ENCODE peak calls at places on chromosomes 5 and 9, in six cellular contexts. U is neuronal stem cell, W is mammary epithelial cell, H is colonic mucosa, X is A549, K is cardiac muscle cell. V is an unnamed sample.

GRCh38 chr5:1499851-1500250 is 23.9 kb downstream of the LPCAT1 start:
- DNase-seq in U (no peak), W (no peak), H (no peak), X (no peak), K (no peak), V (no peak)

GRCh38 chr5:158135682-158136176 is 276.8 kb upstream of the CLINT1 start:
- DNase-seq in U (peak), W (no peak), H (no peak), X (no peak), K (no peak), V (no peak)

GRCh38 chr5:154302181-154302580 is 111.6 kb downstream of the GALNT10 start:
- DNase-seq in U (no peak), W (no peak), H (no peak), X (no peak), K (peak), V (no peak)

GRCh38 chr5:142972064-142972463 is 201.9 kb downstream of the ARHGAP26 start:
- DNase-seq in U (no peak), W (no peak), H (no peak), X (no peak), K (no peak), V (no peak)

GRCh38 chr9:16585571-16585970 is 284.9 kb downstream of the BNC2 start:
- DNase-seq in U (no peak), W (no peak), H (no peak), X (no peak), K (no peak), V (no peak)

GRCh38 chr9:111179577-111179976 is 141.3 kb upstream of the LPAR1 start:
- DNase-seq in U (no peak), W (no peak), H (peak), X (no peak), K (no peak), V (no peak)

GRCh38 chr5:157485811-157486739 is 26.1 kb downstream of the NIPAL4 start:
- DNase-seq in U (no peak), W (no peak), H (no peak), X (no peak), K (no peak), V (no peak)

GRCh38 chr5:154038241-154038603 is 488 bp downstream of the FAM114A2 start:
- DNase-seq in U (no peak), W (no peak), H (peak), X (peak), K (no peak), V (peak)

GRCh38 chr9:134983506-134984371 is 66.0 kb upstream of the FCN1 start:
- DNase-seq in U (no peak), W (no peak), H (no peak), X (no peak), K (no peak), V (no peak)

GRCh38 chr5:131545856-131546255 is 89.2 kb downstream of the RAPGEF6 start:
- DNase-seq in U (no peak), W (peak), H (no peak), X (no peak), K (no peak), V (no peak)

GRCh38 chr5:69238760-69239251 is 4.1 kb downstream of the CDK7 start:
- DNase-seq in U (no peak), W (peak), H (no peak), X (peak), K (peak), V (no peak)

GRCh38 chr5:129724647-129725046 is 23.2 kb upstream of the MINAR2 start:
- DNase-seq in U (no peak), W (no peak), H (no peak), X (no peak), K (no peak), V (no peak)

GRCh38 chr9:84338792-84339191 is 1.8 kb downstream of the SLC28A3 start:
- DNase-seq in U (no peak), W (no peak), H (peak), X (no peak), K (no peak), V (no peak)

GRCh38 chr5:113378081-113378480 is 56.7 kb downstream of the TSSK1B start:
- DNase-seq in U (no peak), W (no peak), H (no peak), X (no peak), K (peak), V (peak)

GRCh38 chr9:35518212-35518917 is 28.5 kb downstream of the RUSC2 start:
- DNase-seq in U (peak), W (peak), H (no peak), X (peak), K (peak), V (no peak)

GRCh38 chr9:112886351-112886750 is 4.3 kb downstream of the SLC46A2 start:
- DNase-seq in U (no peak), W (no peak), H (no peak), X (no peak), K (no peak), V (no peak)

GRCh38 chr9:112885324-112885723 is 5.4 kb downstream of the SLC46A2 start:
- DNase-seq in U (no peak), W (no peak), H (no peak), X (no peak), K (no peak), V (no peak)

GRCh38 chr9:112884086-112884485 is 6.6 kb downstream of the SLC46A2 start:
- DNase-seq in U (no peak), W (peak), H (no peak), X (no peak), K (peak), V (no peak)

GRCh38 chr9:112887377-112887776 is 3.3 kb downstream of the SLC46A2 start:
- DNase-seq in U (no peak), W (no peak), H (no peak), X (no peak), K (no peak), V (no peak)

GRCh38 chr9:112884721-112885120 is 6.0 kb downstream of the SLC46A2 start:
- DNase-seq in U (no peak), W (peak), H (no peak), X (no peak), K (no peak), V (no peak)
- H3K27ac ChIP-seq in U (no peak), W (no peak), H (no peak), X (no peak), K (no peak), V (no peak)

DNA sequence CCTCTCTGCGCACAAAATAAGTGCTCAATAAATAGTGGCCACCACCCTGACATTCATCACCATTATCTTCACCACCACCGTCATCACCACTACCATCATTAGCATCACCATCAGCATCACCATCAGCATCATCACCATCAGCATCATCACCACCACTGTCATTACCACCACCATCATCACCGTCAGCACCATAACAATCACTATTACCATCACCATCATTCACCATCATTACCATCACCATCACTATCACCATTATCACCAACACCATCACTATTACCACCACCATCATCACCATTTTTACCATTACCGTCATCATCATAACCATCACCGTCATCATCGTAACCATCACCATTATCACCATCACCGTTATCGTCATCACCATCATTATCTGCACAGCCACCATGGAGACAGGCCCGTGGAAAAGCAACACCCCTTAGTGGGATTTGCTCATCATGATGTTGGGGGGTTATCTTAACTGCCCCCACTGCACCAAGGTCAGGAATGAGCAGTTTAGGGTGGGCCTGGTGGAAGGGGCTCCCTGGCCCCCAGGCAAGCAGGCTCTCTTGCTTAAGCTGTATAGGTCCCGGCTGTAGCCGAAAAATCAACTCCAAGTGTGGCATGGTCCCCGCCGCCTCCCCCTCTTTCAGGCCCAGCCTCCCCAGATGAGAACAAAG is 18.1 kb downstream of the AKNA start:
- DNase-seq in U (no peak), W (no peak), H (no peak), X (no peak), K (no peak), V (no peak)
- H3K27ac ChIP-seq in U (no peak), W (no peak), H (no peak), X (no peak), K (no peak), V (peak)

GRCh38 chr5:159916841-159917761 is 819 bp downstream of the ADRA1B start:
- DNase-seq in U (no peak), W (no peak), H (no peak), X (peak), K (no peak), V (no peak)
- H3K27ac ChIP-seq in U (no peak), W (no peak), H (no peak), X (peak), K (no peak), V (no peak)

DNA sequence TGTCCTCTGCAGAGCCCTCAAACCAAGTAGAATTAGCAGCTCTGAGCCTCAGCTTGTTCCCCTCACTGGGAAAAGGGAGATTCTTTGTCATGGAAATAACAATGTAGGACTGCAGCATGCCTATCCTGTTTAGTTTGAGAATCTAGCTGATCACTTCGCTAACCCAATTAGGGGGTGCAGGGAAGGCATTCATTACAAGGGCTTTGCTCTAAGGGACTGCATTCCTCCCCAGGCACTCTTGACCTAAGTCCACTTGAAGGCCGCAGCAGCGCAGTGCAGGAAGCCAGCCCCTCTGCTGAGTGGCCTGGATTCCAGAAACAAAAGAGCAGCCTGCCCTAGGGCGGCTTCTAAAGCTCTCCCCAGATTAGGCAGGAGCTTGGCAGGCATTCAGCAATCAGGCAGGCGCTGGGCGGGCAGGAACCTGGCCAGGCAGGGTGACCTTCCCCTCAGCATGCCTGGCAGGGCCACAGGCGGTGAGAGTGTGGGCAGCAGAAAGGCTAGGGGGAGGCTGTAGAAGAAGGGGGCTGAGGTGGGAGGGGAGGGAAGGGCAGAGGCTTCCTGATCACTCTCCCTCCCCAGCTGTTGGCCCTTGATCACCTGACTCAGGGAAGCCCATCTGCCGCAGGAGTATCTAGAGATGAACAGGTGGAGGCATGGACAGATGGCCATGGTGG is 24.8 kb downstream of the CCNJL start:
- DNase-seq in U (peak), W (peak), H (peak), X (no peak), K (peak), V (no peak)
- H3K27ac ChIP-seq in U (peak), W (no peak), H (peak), X (no peak), K (peak), V (no peak)